ENCODE peak calls at places on chromosome 1, in four cellular contexts. One of them, this sample, is unnamed.
A peak's percentile ranks its signal among the peaks of the same experiment; 100 is the strongest.

GRCh38 chr1:198598796-198599321 is 40.0 kb upstream of the PTPRC start:
- DNase-seq in activated naive CD8-positive, alpha-beta T cell treated with anti-CD3 and anti-CD28 coated beads for 36 hours: no peak
- DNase-seq in NCI-H146: peak; percentile 59
- DNase-seq in activated naive CD4-positive, alpha-beta T cell treated with anti-CD3 and anti-CD28 coated beads, Interleukin-2, amount 10 ng/mL, durations not matched to agents 7 days and 5 days: peak; percentile 22
- DNase-seq in this sample: no peak

GRCh38 chr1:234176000-234176399 is 197.3 kb upstream of the COA6 start:
- DNase-seq in activated naive CD8-positive, alpha-beta T cell treated with anti-CD3 and anti-CD28 coated beads for 36 hours: no peak
- DNase-seq in NCI-H146: no peak
- DNase-seq in activated naive CD4-positive, alpha-beta T cell treated with anti-CD3 and anti-CD28 coated beads, Interleukin-2, amount 10 ng/mL, durations not matched to agents 7 days and 5 days: no peak
- DNase-seq in this sample: no peak

GRCh38 chr1:153944005-153944821 is 2.3 kb downstream of the DENND4B start:
- DNase-seq in activated naive CD8-positive, alpha-beta T cell treated with anti-CD3 and anti-CD28 coated beads for 36 hours: no peak
- DNase-seq in NCI-H146: no peak
- DNase-seq in activated naive CD4-positive, alpha-beta T cell treated with anti-CD3 and anti-CD28 coated beads, Interleukin-2, amount 10 ng/mL, durations not matched to agents 7 days and 5 days: no peak
- DNase-seq in this sample: no peak

GRCh38 chr1:24725209-24725651 is 20.0 kb upstream of the CLIC4 start:
- DNase-seq in activated naive CD8-positive, alpha-beta T cell treated with anti-CD3 and anti-CD28 coated beads for 36 hours: no peak
- DNase-seq in NCI-H146: peak; percentile 66
- DNase-seq in activated naive CD4-positive, alpha-beta T cell treated with anti-CD3 and anti-CD28 coated beads, Interleukin-2, amount 10 ng/mL, durations not matched to agents 7 days and 5 days: no peak
- DNase-seq in this sample: no peak

GRCh38 chr1:64766385-64766784 is 21.5 kb downstream of the RAVER2 start:
- DNase-seq in activated naive CD8-positive, alpha-beta T cell treated with anti-CD3 and anti-CD28 coated beads for 36 hours: no peak
- DNase-seq in NCI-H146: no peak
- DNase-seq in activated naive CD4-positive, alpha-beta T cell treated with anti-CD3 and anti-CD28 coated beads, Interleukin-2, amount 10 ng/mL, durations not matched to agents 7 days and 5 days: no peak
- DNase-seq in this sample: no peak

GRCh38 chr1:22229374-22229773 is 86.5 kb upstream of the WNT4 start:
- DNase-seq in activated naive CD8-positive, alpha-beta T cell treated with anti-CD3 and anti-CD28 coated beads for 36 hours: no peak
- DNase-seq in NCI-H146: no peak
- DNase-seq in activated naive CD4-positive, alpha-beta T cell treated with anti-CD3 and anti-CD28 coated beads, Interleukin-2, amount 10 ng/mL, durations not matched to agents 7 days and 5 days: no peak
- DNase-seq in this sample: no peak

GRCh38 chr1:4636186-4636585 is 18.2 kb upstream of the AJAP1 start:
- DNase-seq in activated naive CD8-positive, alpha-beta T cell treated with anti-CD3 and anti-CD28 coated beads for 36 hours: no peak
- DNase-seq in NCI-H146: no peak
- DNase-seq in activated naive CD4-positive, alpha-beta T cell treated with anti-CD3 and anti-CD28 coated beads, Interleukin-2, amount 10 ng/mL, durations not matched to agents 7 days and 5 days: no peak
- DNase-seq in this sample: no peak

GRCh38 chr1:34140011-34140676 is 24.9 kb downstream of the CSMD2 start:
- DNase-seq in activated naive CD8-positive, alpha-beta T cell treated with anti-CD3 and anti-CD28 coated beads for 36 hours: no peak
- DNase-seq in NCI-H146: no peak
- DNase-seq in activated naive CD4-positive, alpha-beta T cell treated with anti-CD3 and anti-CD28 coated beads, Interleukin-2, amount 10 ng/mL, durations not matched to agents 7 days and 5 days: no peak
- DNase-seq in this sample: no peak

GRCh38 chr1:199404191-199404590 is 623.3 kb upstream of the NR5A2 start:
- DNase-seq in activated naive CD8-positive, alpha-beta T cell treated with anti-CD3 and anti-CD28 coated beads for 36 hours: no peak
- DNase-seq in NCI-H146: no peak
- DNase-seq in activated naive CD4-positive, alpha-beta T cell treated with anti-CD3 and anti-CD28 coated beads, Interleukin-2, amount 10 ng/mL, durations not matched to agents 7 days and 5 days: no peak
- DNase-seq in this sample: no peak

GRCh38 chr1:39842726-39843305 is 40.5 kb downstream of the TRIT1 start:
- DNase-seq in activated naive CD8-positive, alpha-beta T cell treated with anti-CD3 and anti-CD28 coated beads for 36 hours: no peak
- DNase-seq in NCI-H146: no peak
- DNase-seq in activated naive CD4-positive, alpha-beta T cell treated with anti-CD3 and anti-CD28 coated beads, Interleukin-2, amount 10 ng/mL, durations not matched to agents 7 days and 5 days: no peak
- DNase-seq in this sample: no peak

GRCh38 chr1:168482106-168482505 is 61.7 kb downstream of the XCL2 start:
- DNase-seq in activated naive CD8-positive, alpha-beta T cell treated with anti-CD3 and anti-CD28 coated beads for 36 hours: no peak
- DNase-seq in NCI-H146: no peak
- DNase-seq in activated naive CD4-positive, alpha-beta T cell treated with anti-CD3 and anti-CD28 coated beads, Interleukin-2, amount 10 ng/mL, durations not matched to agents 7 days and 5 days: no peak
- DNase-seq in this sample: no peak

GRCh38 chr1:94642617-94643315 is 101.2 kb upstream of the F3 start:
- DNase-seq in activated naive CD8-positive, alpha-beta T cell treated with anti-CD3 and anti-CD28 coated beads for 36 hours: no peak
- DNase-seq in NCI-H146: no peak
- DNase-seq in activated naive CD4-positive, alpha-beta T cell treated with anti-CD3 and anti-CD28 coated beads, Interleukin-2, amount 10 ng/mL, durations not matched to agents 7 days and 5 days: no peak
- DNase-seq in this sample: no peak

GRCh38 chr1:36411674-36412648 is 14.3 kb upstream of the LSM10 start:
- DNase-seq in activated naive CD8-positive, alpha-beta T cell treated with anti-CD3 and anti-CD28 coated beads for 36 hours: peak; percentile 67
- DNase-seq in NCI-H146: peak; percentile 40
- DNase-seq in activated naive CD4-positive, alpha-beta T cell treated with anti-CD3 and anti-CD28 coated beads, Interleukin-2, amount 10 ng/mL, durations not matched to agents 7 days and 5 days: peak; percentile 70
- DNase-seq in this sample: no peak

GRCh38 chr1:46761740-46762139 is 37.1 kb upstream of the CYP4B1 start:
- DNase-seq in activated naive CD8-positive, alpha-beta T cell treated with anti-CD3 and anti-CD28 coated beads for 36 hours: no peak
- DNase-seq in NCI-H146: no peak
- DNase-seq in activated naive CD4-positive, alpha-beta T cell treated with anti-CD3 and anti-CD28 coated beads, Interleukin-2, amount 10 ng/mL, durations not matched to agents 7 days and 5 days: no peak
- DNase-seq in this sample: no peak

GRCh38 chr1:23809751-23810171 is 9.2 kb upstream of the GALE start:
- DNase-seq in activated naive CD8-positive, alpha-beta T cell treated with anti-CD3 and anti-CD28 coated beads for 36 hours: peak; percentile 82
- DNase-seq in NCI-H146: peak; percentile 55
- DNase-seq in activated naive CD4-positive, alpha-beta T cell treated with anti-CD3 and anti-CD28 coated beads, Interleukin-2, amount 10 ng/mL, durations not matched to agents 7 days and 5 days: peak; percentile 91
- DNase-seq in this sample: peak; percentile 63

GRCh38 chr1:181969902-181970301 is 91.6 kb downstream of the ZNF648 start:
- DNase-seq in activated naive CD8-positive, alpha-beta T cell treated with anti-CD3 and anti-CD28 coated beads for 36 hours: no peak
- DNase-seq in NCI-H146: peak; percentile 6
- DNase-seq in activated naive CD4-positive, alpha-beta T cell treated with anti-CD3 and anti-CD28 coated beads, Interleukin-2, amount 10 ng/mL, durations not matched to agents 7 days and 5 days: no peak
- DNase-seq in this sample: no peak

GRCh38 chr1:174070614-174071013 is 48.5 kb upstream of the RC3H1 start:
- DNase-seq in activated naive CD8-positive, alpha-beta T cell treated with anti-CD3 and anti-CD28 coated beads for 36 hours: no peak
- DNase-seq in NCI-H146: no peak
- DNase-seq in activated naive CD4-positive, alpha-beta T cell treated with anti-CD3 and anti-CD28 coated beads, Interleukin-2, amount 10 ng/mL, durations not matched to agents 7 days and 5 days: no peak
- DNase-seq in this sample: no peak

GRCh38 chr1:31760901-31761470 is 3.2 kb downstream of the ADGRB2 start:
- DNase-seq in activated naive CD8-positive, alpha-beta T cell treated with anti-CD3 and anti-CD28 coated beads for 36 hours: peak; percentile 61
- DNase-seq in NCI-H146: peak; percentile 63
- DNase-seq in activated naive CD4-positive, alpha-beta T cell treated with anti-CD3 and anti-CD28 coated beads, Interleukin-2, amount 10 ng/mL, durations not matched to agents 7 days and 5 days: peak; percentile 80
- DNase-seq in this sample: peak; percentile 48

GRCh38 chr1:202164271-202165037 is 4.1 kb upstream of the PTPN7 start:
- DNase-seq in activated naive CD8-positive, alpha-beta T cell treated with anti-CD3 and anti-CD28 coated beads for 36 hours: peak; percentile 75
- DNase-seq in NCI-H146: no peak
- DNase-seq in activated naive CD4-positive, alpha-beta T cell treated with anti-CD3 and anti-CD28 coated beads, Interleukin-2, amount 10 ng/mL, durations not matched to agents 7 days and 5 days: peak; percentile 86
- DNase-seq in this sample: peak; percentile 55

GRCh38 chr1:118185083-118185899 is at the start of gene SPAG17:
- DNase-seq in activated naive CD8-positive, alpha-beta T cell treated with anti-CD3 and anti-CD28 coated beads for 36 hours: peak; percentile 20
- DNase-seq in NCI-H146: peak; percentile 95
- DNase-seq in activated naive CD4-positive, alpha-beta T cell treated with anti-CD3 and anti-CD28 coated beads, Interleukin-2, amount 10 ng/mL, durations not matched to agents 7 days and 5 days: no peak
- DNase-seq in this sample: no peak

GRCh38 chr1:230986976-230987375 is 8.1 kb downstream of the ARV1 start:
- DNase-seq in activated naive CD8-positive, alpha-beta T cell treated with anti-CD3 and anti-CD28 coated beads for 36 hours: no peak
- DNase-seq in NCI-H146: no peak
- DNase-seq in activated naive CD4-positive, alpha-beta T cell treated with anti-CD3 and anti-CD28 coated beads, Interleukin-2, amount 10 ng/mL, durations not matched to agents 7 days and 5 days: no peak
- DNase-seq in this sample: no peak

GRCh38 chr1:17895401-17895800 is 140.3 kb downstream of the ACTL8 start:
- DNase-seq in activated naive CD8-positive, alpha-beta T cell treated with anti-CD3 and anti-CD28 coated beads for 36 hours: no peak
- DNase-seq in NCI-H146: no peak
- DNase-seq in activated naive CD4-positive, alpha-beta T cell treated with anti-CD3 and anti-CD28 coated beads, Interleukin-2, amount 10 ng/mL, durations not matched to agents 7 days and 5 days: no peak
- DNase-seq in this sample: no peak

GRCh38 chr1:186736971-186737685 is 56.9 kb upstream of the PTGS2 start:
- DNase-seq in activated naive CD8-positive, alpha-beta T cell treated with anti-CD3 and anti-CD28 coated beads for 36 hours: no peak
- DNase-seq in NCI-H146: no peak
- DNase-seq in activated naive CD4-positive, alpha-beta T cell treated with anti-CD3 and anti-CD28 coated beads, Interleukin-2, amount 10 ng/mL, durations not matched to agents 7 days and 5 days: no peak
- DNase-seq in this sample: no peak

GRCh38 chr1:204314209-204314892 is 45.4 kb downstream of the PLEKHA6 start:
- DNase-seq in activated naive CD8-positive, alpha-beta T cell treated with anti-CD3 and anti-CD28 coated beads for 36 hours: no peak
- DNase-seq in NCI-H146: peak; percentile 88
- DNase-seq in activated naive CD4-positive, alpha-beta T cell treated with anti-CD3 and anti-CD28 coated beads, Interleukin-2, amount 10 ng/mL, durations not matched to agents 7 days and 5 days: no peak
- DNase-seq in this sample: no peak

GRCh38 chr1:1291611-1292441 is 11.6 kb downstream of the SCNN1D start:
- DNase-seq in activated naive CD8-positive, alpha-beta T cell treated with anti-CD3 and anti-CD28 coated beads for 36 hours: peak; percentile 64
- DNase-seq in NCI-H146: peak; percentile 64
- DNase-seq in activated naive CD4-positive, alpha-beta T cell treated with anti-CD3 and anti-CD28 coated beads, Interleukin-2, amount 10 ng/mL, durations not matched to agents 7 days and 5 days: peak; percentile 79
- DNase-seq in this sample: peak; percentile 52

GRCh38 chr1:76262591-76262990 is 188.0 kb downstream of the ST6GALNAC3 start:
- DNase-seq in activated naive CD8-positive, alpha-beta T cell treated with anti-CD3 and anti-CD28 coated beads for 36 hours: no peak
- DNase-seq in NCI-H146: no peak
- DNase-seq in activated naive CD4-positive, alpha-beta T cell treated with anti-CD3 and anti-CD28 coated beads, Interleukin-2, amount 10 ng/mL, durations not matched to agents 7 days and 5 days: no peak
- DNase-seq in this sample: no peak

GRCh38 chr1:153536618-153537375 is 1.0 kb upstream of the S100A6 start:
- DNase-seq in activated naive CD8-positive, alpha-beta T cell treated with anti-CD3 and anti-CD28 coated beads for 36 hours: no peak
- DNase-seq in NCI-H146: peak; percentile 33
- DNase-seq in activated naive CD4-positive, alpha-beta T cell treated with anti-CD3 and anti-CD28 coated beads, Interleukin-2, amount 10 ng/mL, durations not matched to agents 7 days and 5 days: peak; percentile 28
- DNase-seq in this sample: no peak

GRCh38 chr1:10253755-10254154 is 43.4 kb downstream of the KIF1B start:
- DNase-seq in activated naive CD8-positive, alpha-beta T cell treated with anti-CD3 and anti-CD28 coated beads for 36 hours: no peak
- DNase-seq in NCI-H146: no peak
- DNase-seq in activated naive CD4-positive, alpha-beta T cell treated with anti-CD3 and anti-CD28 coated beads, Interleukin-2, amount 10 ng/mL, durations not matched to agents 7 days and 5 days: no peak
- DNase-seq in this sample: no peak

This sample was measured in effector CD8-positive, alpha-beta T cell.